ENCODE peak calls at places on chromosomes 16 and 17, in nine cellular contexts. D is astrocyte of the cerebellum, J is GM10248, V is T-helper 9 cell, C is left kidney, L is NAMALWA, Y is GM04504, S is AG09309, X is NB4. I is an unnamed sample.

GRCh38 chr17:47937915-47938314 is 3.5 kb upstream of the PNPO start:
- DNase-seq in D (no peak), J (no peak), V (no peak), C (no peak), L (no peak), Y (no peak), S (no peak), X (no peak), I (no peak)

GRCh38 chr16:52316241-52316640 is 230.7 kb downstream of the TOX3 start:
- DNase-seq in D (no peak), J (no peak), V (no peak), C (no peak), L (no peak), Y (no peak), S (no peak), X (no peak), I (no peak)

GRCh38 chr16:66459878-66460277 is 32.8 kb downstream of the BEAN1 start:
- DNase-seq in D (no peak), J (no peak), V (no peak), C (no peak), L (no peak), Y (no peak), S (no peak), X (no peak), I (no peak)

GRCh38 chr16:22073350-22073749 is 19.0 kb upstream of the VWA3A start:
- DNase-seq in D (no peak), J (no peak), V (no peak), C (no peak), L (no peak), Y (no peak), S (no peak), X (no peak), I (no peak)

GRCh38 chr17:27993161-27993695 is 49.2 kb upstream of the NLK start:
- DNase-seq in D (no peak), J (no peak), V (no peak), C (no peak), L (no peak), Y (no peak), S (no peak), X (no peak), I (no peak)

GRCh38 chr17:46264456-46265198 is 30.3 kb upstream of the LRRC37A start:
- DNase-seq in D (peak; percentile 65), J (no peak), V (no peak), C (no peak), L (no peak), Y (peak; percentile 40), S (peak; percentile 71), X (no peak), I (no peak)

GRCh38 chr17:8872036-8872704 is 4.7 kb upstream of the PIK3R6 start:
- DNase-seq in D (no peak), J (no peak), V (no peak), C (no peak), L (no peak), Y (no peak), S (no peak), X (no peak), I (no peak)

GRCh38 chr17:38609280-38610031 is 3.7 kb upstream of the SRCIN1 start:
- DNase-seq in D (no peak), J (no peak), V (no peak), C (peak; percentile 59), L (no peak), Y (no peak), S (no peak), X (no peak), I (no peak)

GRCh38 chr17:63489291-63489690 is 12.4 kb downstream of the ACE start:
- DNase-seq in D (no peak), J (no peak), V (no peak), C (no peak), L (no peak), Y (no peak), S (no peak), X (no peak), I (no peak)

I was measured in heart right ventricle.